ENCODE peak calls at places on chromosomes 1 and 21, in ten cellular contexts. E is body of pancreas; K is CD8-positive, alpha-beta memory T cell; Z is breast epithelium; X is mesendoderm; V is cardiac muscle cell; W is stomach; N is iPS DF 6.9; P is MM.1S; B is SJSA1. G is an unnamed sample. For H3K4me1 and H3K36me3, the result is how much of the 10 kb centered on the place peaks cover.

GRCh38 chr1:179095377-179095776 is 13.5 kb downstream of the TOR3A start:
- DNase-seq in P (no peak), E (no peak), W (no peak), K (no peak), X (no peak), B (no peak), N (no peak), V (no peak), Z (no peak), G (no peak)

GRCh38 chr1:207017615-207018559 is 14.7 kb downstream of the C1orf116 start:
- DNase-seq in K (no peak), Z (no peak), N (no peak), W (peak), E (peak), V (no peak), P (no peak), B (no peak), X (no peak), G (no peak)

GRCh38 chr1:168763031-168763430 is 34.0 kb upstream of the DPT start:
- DNase-seq in X (no peak), Z (no peak), E (no peak), V (no peak), N (no peak), K (no peak), P (no peak), B (no peak), W (no peak), G (no peak)

GRCh38 chr1:178947688-178948003 is 76.8 kb upstream of the ANGPTL1 start:
- DNase-seq in E (peak), K (no peak), B (no peak), W (no peak), P (no peak), X (no peak), V (no peak), Z (no peak), N (no peak), G (no peak)

GRCh38 chr1:12604114-12604874 is 13.7 kb downstream of the DHRS3 start:
- DNase-seq in Z (no peak), N (no peak), W (peak), P (no peak), K (peak), X (peak), V (peak), E (peak), B (peak), G (peak)

GRCh38 chr1:59720716-59721115 is 94.0 kb upstream of the HOOK1 start:
- DNase-seq in V (no peak), B (no peak), E (no peak), N (no peak), K (no peak), W (no peak), P (no peak), Z (no peak), X (no peak), G (no peak)

GRCh38 chr1:8679411-8679800 is 138.0 kb downstream of the RERE start:
- DNase-seq in B (no peak), K (no peak), W (no peak), V (peak), E (no peak), X (no peak), P (no peak), Z (no peak), N (no peak), G (no peak)

GRCh38 chr1:76867342-76868130 is at the start of gene ST6GALNAC5:
- DNase-seq in B (peak), X (peak), K (no peak), W (no peak), V (peak), Z (no peak), E (peak), P (no peak), N (no peak), G (no peak)

GRCh38 chr1:116514708-116515525 is 55.9 kb downstream of the CD58 start:
- DNase-seq in B (no peak), P (peak), N (no peak), W (no peak), E (no peak), K (peak), V (peak), X (no peak), Z (no peak), G (peak)

GRCh38 chr21:38468989-38469388 is 29.3 kb downstream of the ERG start:
- DNase-seq in E (no peak), X (no peak), W (no peak), N (no peak), K (no peak), P (no peak), Z (no peak), B (no peak), V (no peak), G (no peak)

GRCh38 chr1:156104065-156104810 is 10.3 kb upstream of the LMNA start:
- DNase-seq in V (peak), Z (peak), B (peak), E (peak), P (no peak), X (peak), K (peak), N (no peak), W (peak), G (peak)

GRCh38 chr1:28830814-28831213 is 18.8 kb downstream of the OPRD1 start:
- DNase-seq in E (no peak), Z (no peak), V (no peak), P (no peak), X (no peak), K (no peak), B (no peak), N (no peak), W (no peak), G (no peak)

GRCh38 chr1:151773698-151774097 is 10.4 kb upstream of the MRPL9 start:
- DNase-seq in W (no peak), N (no peak), X (no peak), V (peak), B (no peak), E (no peak), Z (no peak), P (no peak), K (no peak), G (no peak)

GRCh38 chr1:115105836-115106235 is 16.5 kb upstream of the TSPAN2 start:
- DNase-seq in X (no peak), B (no peak), E (no peak), V (no peak), W (no peak), Z (no peak), N (no peak), P (no peak), K (no peak), G (no peak)

GRCh38 chr1:26932536-26932935 is 11.0 kb downstream of the NUDC start:
- DNase-seq in V (no peak), E (no peak), B (no peak), K (no peak), X (no peak), N (no peak), P (no peak), Z (no peak), W (no peak), G (no peak)

GRCh38 chr1:201072149-201072548 is 40.1 kb downstream of the CACNA1S start:
- DNase-seq in V (no peak), N (no peak), B (peak), Z (no peak), W (no peak), P (no peak), K (no peak), E (no peak), X (no peak), G (no peak)

GRCh38 chr1:162223488-162223887 is 153.2 kb downstream of the SPATA46 start:
- DNase-seq in K (no peak), Z (no peak), W (no peak), N (no peak), B (no peak), X (no peak), P (no peak), E (no peak), V (no peak), G (no peak)

GRCh38 chr1:174850726-174851125 is 149.0 kb upstream of the CACYBP start:
- DNase-seq in B (no peak), X (no peak), V (no peak), W (no peak), Z (no peak), P (no peak), E (no peak), N (no peak), K (no peak), G (no peak)

GRCh38 chr1:19435851-19436465 is 49.4 kb downstream of the CAPZB start:
- DNase-seq in E (no peak), Z (no peak), W (no peak), K (no peak), V (peak), B (no peak), N (no peak), X (no peak), P (no peak), G (no peak)

GRCh38 chr1:221712198-221712684 is 29.6 kb downstream of the DUSP10 start:
- DNase-seq in P (no peak), Z (no peak), V (peak), W (no peak), X (no peak), B (peak), N (no peak), K (peak), E (no peak), G (peak)

GRCh38 chr1:64055310-64055709 is 148.1 kb upstream of the UBE2U start:
- DNase-seq in X (no peak), V (no peak), W (no peak), B (no peak), Z (no peak), P (no peak), E (no peak), N (no peak), K (no peak), G (no peak)

GRCh38 chr1:145961425-145962156 is 2.8 kb downstream of the ANKRD34A start:
- DNase-seq in K (peak), W (no peak), N (no peak), P (no peak), E (peak), X (peak), V (peak), B (no peak), Z (no peak), G (peak)

GRCh38 chr1:74395492-74395891 is 116.9 kb downstream of the LRRC53 start:
- DNase-seq in P (no peak), E (no peak), K (no peak), N (no peak), V (peak), X (no peak), B (no peak), W (no peak), Z (no peak), G (no peak)

GRCh38 chr21:31132574-31133242 is 94.4 kb upstream of the KRTAP19-8 start:
- DNase-seq in B (peak), E (no peak), N (no peak), Z (no peak), W (no peak), V (peak), P (peak), X (no peak), K (peak), G (peak)

GRCh38 chr1:180603223-180603849 is 28.5 kb upstream of the XPR1 start:
- DNase-seq in P (no peak), X (no peak), N (no peak), Z (no peak), E (peak), W (no peak), B (no peak), V (no peak), K (no peak), G (no peak)

GRCh38 chr1:156124557-156125483 is 10.3 kb downstream of the LMNA start:
- DNase-seq in P (no peak), K (peak), B (no peak), X (no peak), E (peak), W (no peak), V (no peak), Z (no peak), N (no peak), G (peak)

GRCh38 chr1:107936498-107937481 is 28.2 kb downstream of the VAV3 start:
- DNase-seq in B (peak), N (peak), W (peak), E (peak), V (peak), K (no peak), P (peak), X (peak), Z (peak), G (no peak)

GRCh38 chr1:174956086-174956485 is 43.7 kb upstream of the CACYBP start:
- DNase-seq in V (no peak), E (no peak), K (no peak), X (no peak), N (no peak), Z (no peak), B (no peak), W (no peak), P (no peak), G (no peak)

GRCh38 chr1:6420594-6421042 is 899 bp upstream of the HES2 start:
- DNase-seq in V (no peak), B (no peak), Z (no peak), E (no peak), X (no peak), N (no peak), K (no peak), P (no peak), W (no peak), G (no peak)

GRCh38 chr1:85244271-85245053 is 15.0 kb downstream of the C1orf52 start:
- DNase-seq in B (peak), P (no peak), W (no peak), Z (no peak), N (no peak), E (no peak), K (no peak), V (peak), X (no peak), G (no peak)

GRCh38 chr1:91769698-91770232 is 116.2 kb downstream of the TGFBR3 start:
- DNase-seq in K (no peak), W (no peak), N (no peak), E (no peak), B (no peak), V (no peak), P (no peak), Z (no peak), X (no peak), G (no peak)

GRCh38 chr21:41169701-41170100 is 1.7 kb downstream of the BACE2 start:
- DNase-seq in B (no peak), Z (no peak), K (no peak), P (no peak), X (no peak), W (no peak), N (no peak), E (no peak), V (peak), G (no peak)

GRCh38 chr1:84253891-84254290 is 47.6 kb upstream of the SAMD13 start:
- DNase-seq in V (peak), X (no peak), K (no peak), W (peak), B (peak), P (no peak), N (no peak), E (peak), Z (no peak), G (no peak)

GRCh38 chr1:23184203-23184602 is 15.5 kb upstream of the LUZP1 start:
- DNase-seq in V (no peak), K (no peak), W (no peak), X (no peak), N (no peak), B (no peak), Z (no peak), E (no peak), P (no peak), G (peak)

DNA sequence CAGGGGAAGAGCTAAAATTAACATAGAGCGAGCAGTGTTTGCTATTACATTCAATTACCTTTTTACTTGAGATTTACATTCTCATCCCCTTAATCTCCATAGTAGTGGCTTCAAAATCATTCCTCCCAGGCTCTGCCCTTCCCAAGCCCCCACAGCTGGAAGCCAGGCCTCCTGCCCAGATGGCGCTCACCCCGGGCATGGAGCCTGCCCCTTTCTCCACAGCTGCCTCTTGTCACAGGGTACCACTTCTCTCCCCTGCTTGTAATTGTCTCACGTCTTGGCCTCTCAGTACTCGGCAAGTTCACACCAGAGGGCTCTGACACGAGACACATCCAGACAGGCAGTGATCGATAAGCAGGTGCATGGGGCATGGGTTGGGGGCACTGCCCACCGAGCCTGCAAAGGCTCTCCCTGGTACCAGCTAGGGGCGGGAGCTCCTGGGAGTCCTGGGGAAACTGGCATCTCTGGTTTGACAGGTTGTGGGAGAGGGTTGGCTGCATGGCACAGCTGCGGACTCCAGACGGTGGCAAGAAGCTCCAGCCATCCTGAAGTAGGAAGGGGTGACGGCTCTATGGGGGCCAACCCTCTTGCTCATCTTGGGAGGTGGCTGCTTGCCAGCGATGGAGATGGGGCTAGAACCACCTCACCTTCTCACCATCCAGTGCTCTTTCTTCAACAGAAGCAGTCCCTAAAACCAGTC is 20.1 kb downstream of the CASZ1 start:
- DNase-seq in B (no peak), N (no peak), Z (peak), E (peak), W (peak), X (no peak), P (no peak), V (no peak), K (no peak), G (no peak)
- H3K4me1 ChIP-seq in B (under half), N (under half), Z (under half), E (under half), W (half or more), X (under half), P (under half), V (under half), K (under half), G (under half)

GRCh38 chr1:148160421-148161251 is 8.6 kb upstream of the NBPF11 start:
- DNase-seq in E (no peak), N (no peak), K (no peak), B (no peak), V (peak), Z (no peak), P (no peak), W (no peak), X (no peak), G (no peak)
- H3K4me3 ChIP-seq in E (no peak), N (no peak), K (no peak), B (no peak), V (no peak), Z (peak), P (no peak), W (no peak), X (no peak), G (no peak)

GRCh38 chr21:46621457-46622182 is 13.9 kb upstream of the PRMT2 start:
- DNase-seq in K (peak), N (no peak), E (no peak), X (no peak), Z (no peak), B (no peak), P (no peak), V (no peak), W (no peak), G (peak)
- H3K36me3 ChIP-seq in K (under half), N (under half), E (under half), X (under half), Z (under half), B (under half), P (under half), V (under half), W (under half), G (under half)

GRCh38 chr21:34915364-34915834 is 133.7 kb downstream of the RUNX1 start:
- DNase-seq in B (peak), Z (no peak), K (no peak), E (no peak), V (peak), N (no peak), W (no peak), P (no peak), X (peak), G (no peak)

GRCh38 chr21:34912022-34912933 is 136.8 kb downstream of the RUNX1 start:
- DNase-seq in V (no peak), X (peak), B (no peak), W (no peak), Z (no peak), E (no peak), P (no peak), K (no peak), N (no peak), G (no peak)

GRCh38 chr21:34914239-34914638 is 134.9 kb downstream of the RUNX1 start:
- DNase-seq in Z (no peak), E (no peak), W (no peak), B (peak), N (no peak), V (no peak), X (no peak), P (no peak), K (no peak), G (no peak)

GRCh38 chr21:34911360-34911759 is 137.7 kb downstream of the RUNX1 start:
- DNase-seq in N (no peak), E (no peak), P (no peak), V (no peak), X (no peak), B (no peak), K (no peak), W (no peak), Z (no peak), G (no peak)

DNA sequence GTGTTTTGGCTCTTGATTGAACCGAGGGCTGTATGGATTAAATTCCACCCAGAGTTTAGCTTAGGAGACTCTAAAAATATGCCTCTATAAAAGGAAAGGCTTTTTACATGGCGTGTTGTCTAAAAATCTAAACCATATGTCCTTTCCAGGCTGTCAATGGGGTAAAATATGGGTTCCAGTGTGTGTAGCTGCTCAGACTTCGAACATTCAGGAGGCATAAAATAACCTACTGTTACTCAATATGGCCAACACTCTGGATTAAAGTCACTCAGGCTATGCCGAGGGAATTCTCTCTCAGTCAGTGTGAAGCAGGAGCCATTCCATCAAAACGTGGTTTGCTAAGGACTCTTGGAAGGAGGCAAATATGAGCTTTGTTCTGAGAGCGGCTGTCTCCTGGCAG is 135.3 kb downstream of the RUNX1 start:
- DNase-seq in B (no peak), W (no peak), N (no peak), P (no peak), K (no peak), V (no peak), E (no peak), X (no peak), Z (no peak), G (no peak)
- H3K4me1 ChIP-seq in B (half or more), W (under half), N (under half), P (under half), K (under half), V (under half), E (under half), X (under half), Z (under half), G (under half)

DNA sequence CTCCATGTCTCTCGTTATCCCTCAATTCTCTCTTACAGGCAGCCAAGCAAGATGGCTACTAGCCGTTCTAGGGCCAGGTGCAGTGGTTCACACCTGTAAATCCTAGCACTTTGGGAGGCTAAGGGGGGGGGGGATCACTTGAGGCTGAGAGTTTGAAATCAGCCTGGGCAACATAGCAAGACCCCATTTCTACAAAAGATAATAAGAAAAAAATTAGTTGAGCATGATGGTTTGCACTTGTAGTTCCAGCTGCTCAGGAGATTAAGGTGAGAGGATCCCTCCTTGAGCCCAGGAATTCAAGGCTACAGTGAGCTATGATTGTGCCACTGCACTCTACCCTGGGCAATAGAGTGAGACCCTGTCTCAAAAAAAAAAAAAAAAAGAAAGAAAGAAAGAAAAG is 80.4 kb downstream of the NKAIN1 start:
- DNase-seq in K (no peak), W (no peak), Z (no peak), V (no peak), X (no peak), E (no peak), B (no peak), P (no peak), N (no peak), G (no peak)
- H3K4me3 ChIP-seq in K (no peak), W (no peak), Z (no peak), V (no peak), X (no peak), E (no peak), B (no peak), P (no peak), N (no peak), G (no peak)

GRCh38 chr1:45658171-45658570 is 28.2 kb downstream of the GPBP1L1 start:
- DNase-seq in X (no peak), B (no peak), V (no peak), E (no peak), W (no peak), K (no peak), N (no peak), P (no peak), Z (no peak), G (no peak)

GRCh38 chr1:45656573-45657226 is 29.6 kb downstream of the GPBP1L1 start:
- DNase-seq in P (peak), N (no peak), Z (no peak), X (no peak), K (no peak), V (no peak), B (no peak), W (no peak), E (no peak), G (no peak)

GRCh38 chr1:45654540-45655280 is 30.9 kb upstream of the CCDC17 start:
- DNase-seq in P (no peak), Z (no peak), N (no peak), B (no peak), K (no peak), X (no peak), V (peak), E (no peak), W (no peak), G (no peak)

GRCh38 chr1:45660336-45660735 is 26.0 kb downstream of the GPBP1L1 start:
- DNase-seq in Z (no peak), B (no peak), E (no peak), W (no peak), P (no peak), N (no peak), K (no peak), X (no peak), V (no peak), G (no peak)

GRCh38 chr1:45659222-45659621 is 27.1 kb downstream of the GPBP1L1 start:
- DNase-seq in B (no peak), W (no peak), V (no peak), X (no peak), E (no peak), N (no peak), K (no peak), P (no peak), Z (no peak), G (no peak)
- H3K36me3 ChIP-seq in B (half or more), W (under half), V (half or more), X (under half), E (under half), N (under half), K (half or more), P (under half), Z (under half), G (half or more)

GRCh38 chr21:42386034-42386591 is 9.7 kb downstream of the TMPRSS3 start:
- DNase-seq in W (peak), V (no peak), X (no peak), P (no peak), B (no peak), E (no peak), N (no peak), K (no peak), Z (no peak), G (no peak)
- H3K4me1 ChIP-seq in W (under half), V (under half), X (under half), P (under half), B (under half), E (under half), N (under half), K (under half), Z (under half), G (under half)

G was measured in CD4-positive, alpha-beta memory T cell.